ENCODE peak calls at places on chromosomes 7 and 10, in five cellular contexts. D is GM10248, O is cardiac muscle cell, C is heart left ventricle, K is MM.1S. R is an unnamed sample.

GRCh38 chr10:117363027-117363426 is 12.2 kb downstream of the PDZD8 start:
- DNase-seq in O (peak; percentile 21), D (no peak), K (no peak), C (no peak), R (no peak)

GRCh38 chr7:29957921-29958320 is 31.7 kb downstream of the SCRN1 start:
- DNase-seq in O (no peak), K (no peak), C (no peak), D (no peak), R (no peak)

GRCh38 chr7:77330169-77330882 is 85.8 kb downstream of the GSAP start:
- DNase-seq in C (no peak), D (peak; percentile 49), O (peak; percentile 28), K (peak; percentile 68), R (no peak)

GRCh38 chr10:102033787-102034186 is 22.2 kb downstream of the ARMH3 start:
- DNase-seq in D (no peak), O (no peak), C (no peak), K (no peak), R (no peak)

GRCh38 chr10:47031251-47031952 is 120.2 kb downstream of the PTPN20 start:
- DNase-seq in C (peak; percentile 29), D (no peak), K (no peak), O (no peak), R (no peak)

GRCh38 chr7:46705416-46706255 is 784.6 kb upstream of the IGFBP3 start:
- DNase-seq in K (no peak), O (peak; percentile 61), D (no peak), C (no peak), R (no peak)

GRCh38 chr7:19404912-19405329 is 259.7 kb upstream of the FERD3L start:
- DNase-seq in D (no peak), O (peak; percentile 95), K (no peak), C (no peak), R (no peak)

GRCh38 chr7:43648725-43649406 is 66.0 kb downstream of the STK17A start:
- DNase-seq in O (peak; percentile 74), C (no peak), K (peak; percentile 96), D (peak; percentile 80), R (no peak)

GRCh38 chr7:43112088-43112940 is at the start of gene HECW1:
- DNase-seq in D (no peak), O (no peak), K (no peak), C (no peak), R (peak; percentile 49)

GRCh38 chr7:140541513-140542192 is 62.3 kb upstream of the MKRN1 start:
- DNase-seq in O (peak; percentile 96), K (no peak), D (no peak), C (peak; percentile 80), R (peak; percentile 76)

GRCh38 chr7:56175086-56175760 is 59.0 kb upstream of the NUPR2 start:
- DNase-seq in O (no peak), D (no peak), K (no peak), C (peak; percentile 43), R (no peak)

GRCh38 chr10:70699659-70700174 is 27.4 kb downstream of the ADAMTS14 start:
- DNase-seq in C (no peak), D (no peak), K (no peak), O (no peak), R (peak; percentile 25)

GRCh38 chr10:102283488-102283887 is 38.2 kb downstream of the GBF1 start:
- DNase-seq in K (no peak), O (no peak), C (no peak), D (no peak), R (no peak)

GRCh38 chr7:1889556-1890181 is 219.6 kb downstream of the ELFN1 start:
- DNase-seq in C (peak; percentile 18), K (no peak), D (no peak), O (peak; percentile 78), R (no peak)

GRCh38 chr10:117519366-117519765 is 23.2 kb upstream of the EMX2 start:
- DNase-seq in D (no peak), K (no peak), C (no peak), O (no peak), R (no peak)

GRCh38 chr10:49519717-49520116 is 19.2 kb downstream of the ERCC6 start:
- DNase-seq in K (no peak), C (no peak), D (no peak), O (no peak), R (no peak)

GRCh38 chr7:159026271-159027047 is 118.2 kb downstream of the VIPR2 start:
- DNase-seq in K (no peak), C (no peak), D (no peak), O (no peak), R (no peak)

GRCh38 chr10:117137031-117137910 is 799 bp downstream of the VAX1 start:
- DNase-seq in C (no peak), D (no peak), O (peak; percentile 55), K (no peak), R (peak; percentile 63)

GRCh38 chr10:84337199-84337598 is 8.8 kb downstream of the CCSER2 start:
- DNase-seq in D (no peak), K (no peak), C (no peak), O (peak; percentile 17), R (no peak)

GRCh38 chr7:69438584-69438983 is 159.7 kb upstream of the AUTS2 start:
- DNase-seq in C (no peak), K (no peak), O (peak; percentile 5), D (no peak), R (no peak)

GRCh38 chr7:150901160-150902035 is 49.1 kb downstream of the AOC1 start:
- DNase-seq in O (no peak), K (no peak), C (no peak), D (peak; percentile 19), R (peak; percentile 16)

GRCh38 chr7:148982596-148983219 is 45.6 kb downstream of the PDIA4 start:
- DNase-seq in K (peak; percentile 43), O (peak; percentile 62), C (no peak), D (no peak), R (peak; percentile 34)

GRCh38 chr7:13687500-13687899 is 302.0 kb downstream of the ETV1 start:
- DNase-seq in O (no peak), K (no peak), D (no peak), C (no peak), R (no peak)

GRCh38 chr7:151176401-151176800 is 8.9 kb upstream of the GBX1 start:
- DNase-seq in K (no peak), C (no peak), D (no peak), O (no peak), R (no peak)

GRCh38 chr7:95045236-95045923 is 138.0 kb downstream of the PPP1R9A start:
- DNase-seq in D (no peak), O (peak; percentile 41), K (peak; percentile 23), C (no peak), R (no peak)

GRCh38 chr7:824664-825063 is 7.6 kb upstream of the SUN1 start:
- DNase-seq in D (no peak), O (no peak), C (no peak), K (no peak), R (no peak)

GRCh38 chr7:821688-822087 is 10.6 kb upstream of the SUN1 start:
- DNase-seq in K (no peak), D (no peak), O (no peak), C (peak; percentile 50), R (no peak)

GRCh38 chr7:823639-824038 is 8.6 kb upstream of the SUN1 start:
- DNase-seq in O (no peak), D (no peak), C (no peak), K (no peak), R (no peak)

GRCh38 chr7:824106-824505 is 8.2 kb upstream of the SUN1 start:
- DNase-seq in C (no peak), K (no peak), O (no peak), D (no peak), R (no peak)

DNA sequence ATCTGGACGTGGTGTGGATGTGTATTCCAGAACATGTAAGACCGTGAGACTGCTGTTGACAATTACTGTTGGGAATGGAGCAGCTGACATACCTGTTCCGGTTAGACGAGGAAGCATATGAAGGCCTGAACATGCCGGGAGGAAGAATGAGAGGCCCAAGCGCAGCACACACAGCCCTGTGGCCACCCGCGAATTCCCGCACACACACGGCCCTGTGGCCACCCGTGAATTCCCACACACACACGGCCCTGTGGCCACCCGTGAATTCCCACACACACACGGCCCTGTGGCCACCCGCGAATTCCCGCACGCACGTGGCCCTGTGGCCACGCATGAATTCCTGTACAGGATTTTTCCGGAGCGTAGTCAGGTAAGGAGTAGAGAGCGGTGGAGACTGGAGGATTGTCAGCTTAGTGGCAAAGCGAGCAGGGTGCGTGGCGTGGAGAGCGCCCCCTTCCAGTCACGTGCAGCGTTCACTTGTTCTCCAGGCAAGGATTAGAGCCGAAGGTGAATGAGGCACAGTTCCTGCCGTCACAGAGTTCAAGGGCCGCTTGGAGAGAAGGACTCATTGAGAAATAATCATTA is 9.5 kb upstream of the SUN1 start:
- DNase-seq in C (no peak), K (no peak), O (no peak), D (no peak), R (no peak)
- TF ChIP-seq CTCF in C (no peak), K (no peak), O (no peak), D (no peak), R (no peak)

DNA sequence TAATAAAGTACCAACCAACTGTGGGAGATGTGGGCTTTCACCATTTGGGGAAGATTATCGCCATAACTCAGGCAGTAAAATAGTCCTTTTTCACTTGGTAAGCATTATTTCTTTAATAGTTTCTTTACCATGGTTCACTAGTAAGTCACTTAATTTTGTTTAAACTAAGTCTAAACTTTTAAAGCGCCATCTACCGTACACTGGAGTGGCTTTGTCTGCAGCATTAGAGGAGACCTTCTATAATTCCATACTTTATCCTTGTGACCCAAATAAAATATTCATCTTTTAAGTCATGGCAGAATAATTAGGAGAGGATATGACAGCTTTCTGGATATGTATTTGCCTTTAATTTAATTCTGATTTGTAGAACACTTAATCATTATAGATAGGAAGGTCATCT is 468.0 kb downstream of the MAGI2 start:
- DNase-seq in D (no peak), C (no peak), K (no peak), O (no peak), R (no peak)
- TF ChIP-seq CTCF in D (no peak), C (no peak), K (no peak), O (no peak), R (no peak)

GRCh38 chr7:39360766-39361165 is 205.4 kb upstream of the YAE1 start:
- DNase-seq in D (no peak), O (no peak), C (no peak), K (no peak), R (no peak)

GRCh38 chr7:39355664-39356063 is 210.5 kb upstream of the YAE1 start:
- DNase-seq in D (no peak), K (peak; percentile 13), C (no peak), O (no peak), R (no peak)

GRCh38 chr7:39356531-39356930 is 209.7 kb upstream of the YAE1 start:
- DNase-seq in O (no peak), D (no peak), K (no peak), C (no peak), R (no peak)

GRCh38 chr7:39360038-39360437 is 206.2 kb upstream of the YAE1 start:
- DNase-seq in C (no peak), K (no peak), D (no peak), O (no peak), R (no peak)

DNA sequence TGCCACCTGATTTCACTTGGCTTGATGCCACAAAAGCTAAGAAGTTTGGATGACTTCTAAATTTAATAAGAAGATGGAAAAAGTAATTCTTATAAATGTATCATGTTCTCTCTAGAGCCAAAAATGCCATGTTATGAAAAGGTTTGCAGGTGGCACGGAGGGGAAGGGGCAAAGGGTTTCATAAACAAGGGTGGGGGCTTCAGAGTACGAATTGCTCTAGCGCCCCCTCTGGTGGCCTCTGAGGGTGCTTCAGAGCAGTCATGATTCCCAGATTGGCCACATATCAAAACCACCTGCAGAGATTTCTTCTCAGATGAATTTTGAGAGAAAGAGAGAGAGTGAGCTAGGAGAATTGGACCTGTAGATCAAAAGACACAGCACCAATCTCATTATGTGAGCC is 208.6 kb upstream of the YAE1 start:
- DNase-seq in O (no peak), C (no peak), D (no peak), K (no peak), R (peak; percentile 36)
- TF ChIP-seq CTCF in O (peak; percentile 24), C (no peak), D (peak; percentile 6), K (peak; percentile 42), R (peak; percentile 48)

GRCh38 chr7:97971990-97972943 is 17.7 kb downstream of the OCM2 start:
- DNase-seq in C (peak; percentile 85), O (peak; percentile 75), K (peak; percentile 78), D (peak; percentile 94), R (peak; percentile 63)
- TF ChIP-seq CTCF in C (no peak), O (peak; percentile 33), K (peak; percentile 37), D (peak; percentile 53), R (no peak)

R was measured in nephron progenitor cell.